ENCODE peak calls at places on chromosomes 11 and 22, in six cellular contexts. H is IMR-90, T is sigmoid colon, D is suprapubic skin, M is H1, N is HCT116. C is an unnamed sample. For H3K36me3, the result is how much of the 10 kb centered on the place peaks cover.

GRCh38 chr22:47324435-47324990 is 562.1 kb downstream of the TBC1D22A start:
- DNase-seq in M (no peak), N (no peak), T (no peak), H (no peak), D (no peak), C (no peak)

GRCh38 chr11:3341298-3341697 is 37.6 kb downstream of the ZNF195 start:
- DNase-seq in T (no peak), N (peak), H (no peak), D (no peak), M (peak), C (peak)

GRCh38 chr11:68066742-68067141 is 27.9 kb downstream of the TCIRG1 start:
- DNase-seq in N (no peak), D (no peak), M (no peak), T (no peak), H (no peak), C (no peak)

GRCh38 chr11:108929241-108929640 is 264.4 kb downstream of the DDX10 start:
- DNase-seq in H (peak), T (no peak), D (no peak), M (no peak), N (peak), C (no peak)

GRCh38 chr11:124376280-124376679 is 8.0 kb downstream of the OR8B2 start:
- DNase-seq in M (no peak), D (no peak), H (no peak), T (no peak), N (no peak), C (no peak)

GRCh38 chr11:102819491-102819890 is 21.5 kb upstream of the MMP1 start:
- DNase-seq in D (no peak), N (no peak), M (no peak), H (no peak), T (peak), C (no peak)

GRCh38 chr11:9851366-9851765 is 187.5 kb downstream of the SWAP70 start:
- DNase-seq in N (no peak), H (peak), M (no peak), D (no peak), T (no peak), C (no peak)

GRCh38 chr22:35483730-35484129 is 56.9 kb upstream of the RASD2 start:
- DNase-seq in D (no peak), M (no peak), H (no peak), T (no peak), N (no peak), C (no peak)

GRCh38 chr11:7871056-7871455 is 60.0 kb downstream of the OR10A6 start:
- DNase-seq in M (no peak), N (no peak), H (peak), T (no peak), D (no peak), C (no peak)

GRCh38 chr11:11078344-11078743 is 220.5 kb upstream of the ZBED5 start:
- DNase-seq in D (no peak), M (no peak), N (no peak), H (peak), T (no peak), C (no peak)

GRCh38 chr11:5036671-5037070 is 9.7 kb upstream of the OR52J3 start:
- DNase-seq in N (no peak), H (no peak), T (no peak), D (no peak), M (no peak), C (no peak)

GRCh38 chr11:102625163-102625562 is at the start of gene MMP20:
- DNase-seq in H (no peak), M (no peak), D (no peak), T (no peak), N (no peak), C (no peak)

GRCh38 chr22:19056951-19057401 is 65.2 kb downstream of the DGCR2 start:
- DNase-seq in N (no peak), D (peak), M (no peak), H (no peak), T (peak), C (no peak)

GRCh38 chr11:2796091-2796490 is 89.5 kb downstream of the CDKN1C start:
- DNase-seq in D (peak), N (no peak), T (peak), M (peak), H (no peak), C (peak)

GRCh38 chr11:131654849-131655248 is 284.4 kb downstream of the NTM start:
- DNase-seq in T (no peak), M (no peak), N (no peak), H (no peak), D (no peak), C (no peak)

GRCh38 chr11:131656179-131656838 is 285.9 kb downstream of the NTM start:
- DNase-seq in M (peak), N (no peak), T (no peak), H (no peak), D (no peak), C (no peak)

GRCh38 chr11:131652231-131652630 is 281.8 kb downstream of the NTM start:
- DNase-seq in N (no peak), H (no peak), D (no peak), M (no peak), T (no peak), C (no peak)

GRCh38 chr11:131649861-131650260 is 279.4 kb downstream of the NTM start:
- DNase-seq in M (no peak), D (no peak), N (no peak), H (no peak), T (no peak), C (no peak)

GRCh38 chr11:131653244-131653643 is 282.8 kb downstream of the NTM start:
- DNase-seq in D (no peak), H (no peak), T (no peak), N (no peak), M (no peak), C (no peak)
- TF ChIP-seq POLR2A in D (no peak), H (no peak), T (no peak), N (no peak), M (no peak), C (no peak)

GRCh38 chr11:72673943-72674828 is at the start of gene PDE2A:
- DNase-seq in D (no peak), H (no peak), N (no peak), T (no peak), M (peak), C (no peak)
- H3K36me3 ChIP-seq in D (under half), H (under half), N (under half), T (under half), M (under half), C (under half)

GRCh38 chr11:115220881-115221280 is 283.3 kb downstream of the CADM1 start:
- DNase-seq in M (no peak), D (no peak), T (no peak), H (no peak), N (no peak), C (no peak)

GRCh38 chr11:115222863-115223530 is 281.2 kb downstream of the CADM1 start:
- DNase-seq in D (no peak), H (no peak), M (no peak), T (no peak), N (no peak), C (no peak)

GRCh38 chr11:115221461-115222069 is 282.6 kb downstream of the CADM1 start:
- DNase-seq in H (no peak), N (no peak), M (no peak), D (no peak), T (no peak), C (no peak)

GRCh38 chr11:115222218-115222862 is 281.9 kb downstream of the CADM1 start:
- DNase-seq in H (peak), T (no peak), D (no peak), M (no peak), N (no peak), C (peak)

DNA sequence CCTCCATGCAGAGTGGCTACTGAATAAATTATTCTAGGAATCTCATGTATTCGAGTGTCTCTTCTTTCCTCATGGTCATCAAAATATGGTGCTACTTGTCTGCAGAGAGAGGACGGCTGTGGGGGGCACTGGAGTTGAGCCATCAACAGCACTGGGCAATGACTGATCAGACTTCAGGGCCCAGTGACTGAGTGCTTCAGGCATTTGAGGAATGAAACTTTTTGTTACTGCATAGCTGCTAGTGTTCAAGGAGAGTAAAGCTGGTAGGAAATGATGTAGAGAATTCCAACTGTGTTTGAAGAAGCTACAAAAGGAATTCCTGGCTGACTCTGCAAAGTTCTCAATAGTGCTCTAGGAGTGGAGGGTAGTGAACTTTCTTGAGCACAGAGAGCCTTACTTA is 277.7 kb downstream of the CADM1 start:
- DNase-seq in N (no peak), T (no peak), M (peak), D (no peak), H (peak), C (no peak)
- H3K27ac ChIP-seq in N (no peak), T (no peak), M (no peak), D (no peak), H (no peak), C (no peak)

GRCh38 chr22:41905411-41906202 is 9.3 kb downstream of the SHISA8 start:
- DNase-seq in D (no peak), T (no peak), M (no peak), N (no peak), H (no peak), C (no peak)
- TF ChIP-seq POLR2A in D (no peak), T (no peak), M (no peak), N (no peak), H (no peak), C (no peak)

DNA sequence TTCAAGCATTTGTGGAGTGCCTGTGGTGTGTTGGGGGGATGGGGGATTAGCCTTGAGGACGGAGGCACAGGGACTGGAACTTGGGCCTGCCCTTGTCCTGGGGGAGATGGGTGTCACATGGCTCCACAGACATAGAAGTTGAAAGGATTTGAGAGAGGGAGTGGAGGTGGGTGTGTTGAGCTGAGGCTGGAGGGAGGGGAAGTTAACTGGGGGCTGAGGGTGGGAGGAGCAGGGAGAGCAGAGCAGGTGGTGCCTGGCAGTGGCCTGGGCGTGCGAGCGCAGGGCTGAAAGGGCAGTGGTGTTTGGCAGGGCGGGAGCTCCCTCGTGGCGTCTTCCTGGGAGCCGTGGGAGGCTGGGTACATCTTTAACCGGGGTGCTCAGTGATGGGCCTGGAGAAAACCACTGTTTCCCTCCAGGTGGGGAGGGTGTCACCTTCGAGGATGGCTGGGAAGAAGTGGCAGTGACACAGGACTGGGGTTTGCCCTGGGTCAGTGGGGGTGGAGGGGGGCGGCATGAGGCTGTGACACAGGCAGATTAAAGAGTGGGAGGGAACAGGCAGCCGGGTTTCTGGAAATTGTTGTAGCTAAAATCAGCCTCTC is 45.5 kb downstream of the AP2A2 start:
- DNase-seq in D (no peak), N (no peak), M (no peak), T (no peak), H (no peak), C (no peak)
- H3K36me3 ChIP-seq in D (under half), N (under half), M (under half), T (under half), H (under half), C (under half)

GRCh38 chr11:130894322-130895025 is 21.8 kb downstream of the SNX19 start:
- DNase-seq in D (no peak), N (peak), M (peak), H (peak), T (peak), C (peak)

GRCh38 chr11:130890039-130890745 is 26.1 kb downstream of the SNX19 start:
- DNase-seq in D (no peak), H (peak), N (no peak), M (no peak), T (no peak), C (no peak)

GRCh38 chr11:130888790-130889189 is 27.5 kb downstream of the SNX19 start:
- DNase-seq in T (no peak), M (no peak), H (no peak), N (no peak), D (no peak), C (no peak)

GRCh38 chr11:130891326-130891725 is 25.0 kb downstream of the SNX19 start:
- DNase-seq in M (no peak), T (no peak), N (no peak), D (no peak), H (peak), C (no peak)

DNA sequence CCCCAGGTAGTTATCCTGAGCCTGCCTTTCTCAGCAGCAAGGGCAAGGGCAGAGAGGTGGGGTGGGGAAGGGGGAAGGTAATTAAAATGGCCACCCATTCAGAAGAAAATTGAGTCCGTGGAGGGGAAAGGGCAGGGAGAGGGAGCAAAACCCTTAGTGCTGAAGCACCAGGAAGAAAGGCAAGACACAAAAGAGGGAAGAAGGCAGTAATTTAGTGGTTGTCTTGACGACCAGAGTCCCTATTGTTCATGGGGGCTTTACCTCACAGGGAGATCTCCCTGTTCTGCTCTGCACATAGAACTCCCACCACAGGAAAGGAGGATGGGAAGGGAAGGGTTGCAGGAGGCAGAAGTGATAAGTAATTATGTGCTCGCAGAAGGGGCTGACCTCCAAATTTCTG is 23.4 kb downstream of the SNX19 start:
- DNase-seq in H (no peak), N (no peak), M (no peak), D (no peak), T (no peak), C (no peak)
- H3K27ac ChIP-seq in H (no peak), N (no peak), M (no peak), D (no peak), T (no peak), C (no peak)

C was measured in transverse colon.